ENCODE peak calls at places on chromosomes 7 and 10, in six cellular contexts. One of them, this sample, is unnamed.
A peak's percentile ranks its signal among the peaks of the same experiment; 100 is the strongest.

GRCh38 chr7:138258194-138258554 is 181.9 kb downstream of the AKR1D1 start:
- DNase-seq in A549: no peak
- DNase-seq in CD4-positive, alpha-beta memory T cell: no peak
- DNase-seq in pancreas: no peak
- DNase-seq in right atrium auricular region: no peak
- DNase-seq in transverse colon: no peak
- DNase-seq in this sample: no peak

GRCh38 chr7:25959168-25959734 is 192.7 kb upstream of the NFE2L3 start:
- DNase-seq in pancreas: no peak
- DNase-seq in A549: no peak
- DNase-seq in transverse colon: no peak
- DNase-seq in right atrium auricular region: no peak
- DNase-seq in CD4-positive, alpha-beta memory T cell: no peak
- DNase-seq in this sample: no peak

GRCh38 chr10:61897671-61898434 is 3.6 kb upstream of the ARID5B start:
- DNase-seq in CD4-positive, alpha-beta memory T cell: no peak
- DNase-seq in pancreas: peak; percentile 33
- DNase-seq in A549: peak; percentile 21
- DNase-seq in transverse colon: peak; percentile 54
- DNase-seq in right atrium auricular region: peak; percentile 80
- DNase-seq in this sample: peak; percentile 65

GRCh38 chr7:107661081-107661864 is 645 bp downstream of the SLC26A4 start:
- DNase-seq in A549: peak; percentile 60
- DNase-seq in right atrium auricular region: no peak
- DNase-seq in transverse colon: peak; percentile 52
- DNase-seq in CD4-positive, alpha-beta memory T cell: no peak
- DNase-seq in pancreas: peak; percentile 68
- DNase-seq in this sample: peak; percentile 70

GRCh38 chr10:102678842-102679289 is 34.6 kb downstream of the TRIM8 start:
- DNase-seq in A549: peak; percentile 50
- DNase-seq in pancreas: peak; percentile 78
- DNase-seq in right atrium auricular region: no peak
- DNase-seq in CD4-positive, alpha-beta memory T cell: no peak
- DNase-seq in transverse colon: peak; percentile 71
- DNase-seq in this sample: peak; percentile 75

GRCh38 chr10:68239069-68239468 is 7.2 kb upstream of the ATOH7 start:
- DNase-seq in right atrium auricular region: no peak
- DNase-seq in CD4-positive, alpha-beta memory T cell: no peak
- DNase-seq in A549: no peak
- DNase-seq in transverse colon: no peak
- DNase-seq in pancreas: no peak
- DNase-seq in this sample: no peak

GRCh38 chr10:124906551-124907001 is 35.3 kb upstream of the ZRANB1 start:
- DNase-seq in transverse colon: no peak
- DNase-seq in right atrium auricular region: no peak
- DNase-seq in pancreas: no peak
- DNase-seq in A549: no peak
- DNase-seq in CD4-positive, alpha-beta memory T cell: no peak
- DNase-seq in this sample: no peak

GRCh38 chr7:44368885-44369284 is 43.5 kb upstream of the CAMK2B start:
- DNase-seq in CD4-positive, alpha-beta memory T cell: no peak
- DNase-seq in pancreas: no peak
- DNase-seq in right atrium auricular region: no peak
- DNase-seq in transverse colon: no peak
- DNase-seq in A549: no peak
- DNase-seq in this sample: no peak

GRCh38 chr7:24889611-24890010 is 90.4 kb downstream of the OSBPL3 start:
- DNase-seq in right atrium auricular region: no peak
- DNase-seq in CD4-positive, alpha-beta memory T cell: no peak
- DNase-seq in transverse colon: no peak
- DNase-seq in pancreas: no peak
- DNase-seq in A549: no peak
- DNase-seq in this sample: no peak

GRCh38 chr7:44706788-44707557 is 41.7 kb upstream of the ZMIZ2 start:
- DNase-seq in A549: no peak
- DNase-seq in CD4-positive, alpha-beta memory T cell: no peak
- DNase-seq in pancreas: no peak
- DNase-seq in transverse colon: no peak
- DNase-seq in right atrium auricular region: no peak
- DNase-seq in this sample: peak; percentile 83

GRCh38 chr10:127195571-127196226 is 692 bp downstream of the INSYN2A start:
- DNase-seq in CD4-positive, alpha-beta memory T cell: no peak
- DNase-seq in right atrium auricular region: no peak
- DNase-seq in transverse colon: no peak
- DNase-seq in A549: peak; percentile 22
- DNase-seq in pancreas: peak; percentile 24
- DNase-seq in this sample: peak; percentile 7

GRCh38 chr10:87038786-87039185 is 18.7 kb downstream of the FAM25A start:
- DNase-seq in pancreas: no peak
- DNase-seq in A549: no peak
- DNase-seq in CD4-positive, alpha-beta memory T cell: no peak
- DNase-seq in right atrium auricular region: no peak
- DNase-seq in transverse colon: peak; percentile 37
- DNase-seq in this sample: no peak

GRCh38 chr10:89342219-89342966 is 14.6 kb downstream of the IFIT3 start:
- DNase-seq in CD4-positive, alpha-beta memory T cell: no peak
- DNase-seq in pancreas: no peak
- DNase-seq in A549: peak; percentile 81
- DNase-seq in transverse colon: no peak
- DNase-seq in right atrium auricular region: peak; percentile 81
- DNase-seq in this sample: peak; percentile 25

GRCh38 chr10:132960071-132960472 is 17.7 kb upstream of the CFAP46 start:
- DNase-seq in transverse colon: no peak
- DNase-seq in A549: no peak
- DNase-seq in right atrium auricular region: no peak
- DNase-seq in CD4-positive, alpha-beta memory T cell: no peak
- DNase-seq in pancreas: no peak
- DNase-seq in this sample: no peak

GRCh38 chr7:16695621-16696237 is 49.7 kb downstream of the BZW2 start:
- DNase-seq in CD4-positive, alpha-beta memory T cell: no peak
- DNase-seq in A549: peak; percentile 80
- DNase-seq in pancreas: no peak
- DNase-seq in transverse colon: peak; percentile 14
- DNase-seq in right atrium auricular region: no peak
- DNase-seq in this sample: peak; percentile 28

GRCh38 chr7:26361637-26362036 is 70.0 kb downstream of the SNX10 start:
- DNase-seq in CD4-positive, alpha-beta memory T cell: no peak
- DNase-seq in A549: no peak
- DNase-seq in transverse colon: no peak
- DNase-seq in pancreas: no peak
- DNase-seq in right atrium auricular region: no peak
- DNase-seq in this sample: no peak

GRCh38 chr10:63364918-63365317 is 100.9 kb downstream of the JMJD1C start:
- DNase-seq in transverse colon: no peak
- DNase-seq in CD4-positive, alpha-beta memory T cell: no peak
- DNase-seq in pancreas: no peak
- DNase-seq in right atrium auricular region: no peak
- DNase-seq in A549: no peak
- DNase-seq in this sample: no peak

GRCh38 chr7:84137812-84138211 is 56.8 kb downstream of the SEMA3A start:
- DNase-seq in pancreas: no peak
- DNase-seq in transverse colon: no peak
- DNase-seq in CD4-positive, alpha-beta memory T cell: no peak
- DNase-seq in A549: no peak
- DNase-seq in right atrium auricular region: no peak
- DNase-seq in this sample: no peak

GRCh38 chr7:157676001-157676400 is 339.2 kb downstream of the DNAJB6 start:
- DNase-seq in A549: no peak
- DNase-seq in CD4-positive, alpha-beta memory T cell: no peak
- DNase-seq in right atrium auricular region: no peak
- DNase-seq in pancreas: no peak
- DNase-seq in transverse colon: no peak
- DNase-seq in this sample: no peak

GRCh38 chr10:24128066-24128751 is 80.7 kb upstream of the KIAA1217 start:
- DNase-seq in right atrium auricular region: no peak
- DNase-seq in CD4-positive, alpha-beta memory T cell: no peak
- DNase-seq in transverse colon: no peak
- DNase-seq in pancreas: no peak
- DNase-seq in A549: no peak
- DNase-seq in this sample: peak; percentile 47

GRCh38 chr10:68550747-68551411 is 9.3 kb upstream of the TET1 start:
- DNase-seq in right atrium auricular region: no peak
- DNase-seq in A549: peak; percentile 86
- DNase-seq in CD4-positive, alpha-beta memory T cell: peak; percentile 45
- DNase-seq in transverse colon: peak; percentile 60
- DNase-seq in pancreas: no peak
- DNase-seq in this sample: peak; percentile 58

GRCh38 chr7:55130554-55131198 is 111.9 kb downstream of the EGFR start:
- DNase-seq in pancreas: no peak
- DNase-seq in right atrium auricular region: no peak
- DNase-seq in A549: no peak
- DNase-seq in transverse colon: peak; percentile 37
- DNase-seq in CD4-positive, alpha-beta memory T cell: no peak
- DNase-seq in this sample: peak; percentile 29

GRCh38 chr7:140017543-140017942 is 45.2 kb downstream of the PARP12 start:
- DNase-seq in right atrium auricular region: no peak
- DNase-seq in CD4-positive, alpha-beta memory T cell: no peak
- DNase-seq in A549: no peak
- DNase-seq in transverse colon: no peak
- DNase-seq in pancreas: no peak
- DNase-seq in this sample: no peak

GRCh38 chr10:17233534-17233933 is 5.5 kb downstream of the VIM start:
- DNase-seq in right atrium auricular region: peak; percentile 76
- DNase-seq in pancreas: peak; percentile 46
- DNase-seq in CD4-positive, alpha-beta memory T cell: no peak
- DNase-seq in transverse colon: peak; percentile 44
- DNase-seq in A549: no peak
- DNase-seq in this sample: peak; percentile 9
- H3K4me1 ChIP-seq in right atrium auricular region: no peaks in the 10 kb centered on the region
- H3K4me1 ChIP-seq in pancreas: peaks cover 21% of the 10 kb centered on the region
- H3K4me1 ChIP-seq in CD4-positive, alpha-beta memory T cell: peaks cover 49% of the 10 kb centered on the region
- H3K4me1 ChIP-seq in transverse colon: peaks cover 6% of the 10 kb centered on the region
- H3K4me1 ChIP-seq in A549: peaks cover 37% of the 10 kb centered on the region
- H3K4me1 ChIP-seq in this sample: peaks cover 46% of the 10 kb centered on the region

DNA sequence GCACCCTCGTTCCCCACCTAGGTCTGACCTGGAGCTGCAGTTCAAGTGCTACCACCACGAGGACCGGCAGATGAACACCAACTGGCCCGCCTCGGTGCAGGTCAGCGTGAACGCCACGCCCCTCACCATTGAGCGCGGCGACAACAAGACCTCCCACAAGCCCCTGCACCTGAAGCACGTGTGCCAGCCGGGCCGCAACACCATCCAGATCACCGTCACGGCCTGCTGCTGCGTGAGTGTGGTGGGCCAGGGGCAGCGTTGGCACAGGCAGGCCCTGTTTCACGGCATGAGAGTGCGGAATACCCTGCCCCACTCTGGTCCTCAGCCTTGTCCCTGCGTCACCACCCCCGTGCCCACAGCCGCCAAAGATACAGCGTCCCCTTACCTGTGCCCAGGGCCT is 46.6 kb upstream of the PPIF start:
- DNase-seq in A549: no peak
- DNase-seq in transverse colon: no peak
- DNase-seq in CD4-positive, alpha-beta memory T cell: no peak
- DNase-seq in right atrium auricular region: no peak
- DNase-seq in pancreas: no peak
- DNase-seq in this sample: no peak
- H3K4me1 ChIP-seq in A549: peaks cover 28% of the 10 kb centered on the region
- H3K4me1 ChIP-seq in transverse colon: no peaks in the 10 kb centered on the region
- H3K4me1 ChIP-seq in CD4-positive, alpha-beta memory T cell: no peaks in the 10 kb centered on the region
- H3K4me1 ChIP-seq in right atrium auricular region: no peaks in the 10 kb centered on the region
- H3K4me1 ChIP-seq in pancreas: no peaks in the 10 kb centered on the region
- H3K4me1 ChIP-seq in this sample: no peaks in the 10 kb centered on the region

GRCh38 chr10:14606633-14607032 is 168.1 kb downstream of the FAM107B start:
- DNase-seq in CD4-positive, alpha-beta memory T cell: no peak
- DNase-seq in A549: no peak
- DNase-seq in right atrium auricular region: no peak
- DNase-seq in pancreas: no peak
- DNase-seq in transverse colon: no peak
- DNase-seq in this sample: no peak

GRCh38 chr10:14603539-14604102 is 171.1 kb downstream of the FAM107B start:
- DNase-seq in CD4-positive, alpha-beta memory T cell: no peak
- DNase-seq in transverse colon: no peak
- DNase-seq in pancreas: peak; percentile 44
- DNase-seq in right atrium auricular region: no peak
- DNase-seq in A549: no peak
- DNase-seq in this sample: peak; percentile 18

GRCh38 chr10:14604181-14605142 is 170.2 kb downstream of the FAM107B start:
- DNase-seq in pancreas: peak; percentile 89
- DNase-seq in right atrium auricular region: peak; percentile 73
- DNase-seq in A549: peak; percentile 69
- DNase-seq in transverse colon: peak; percentile 86
- DNase-seq in CD4-positive, alpha-beta memory T cell: peak; percentile 70
- DNase-seq in this sample: peak; percentile 77

GRCh38 chr10:14602807-14603538 is 171.7 kb downstream of the FAM107B start:
- DNase-seq in pancreas: no peak
- DNase-seq in A549: no peak
- DNase-seq in CD4-positive, alpha-beta memory T cell: no peak
- DNase-seq in right atrium auricular region: no peak
- DNase-seq in transverse colon: no peak
- DNase-seq in this sample: no peak

DNA sequence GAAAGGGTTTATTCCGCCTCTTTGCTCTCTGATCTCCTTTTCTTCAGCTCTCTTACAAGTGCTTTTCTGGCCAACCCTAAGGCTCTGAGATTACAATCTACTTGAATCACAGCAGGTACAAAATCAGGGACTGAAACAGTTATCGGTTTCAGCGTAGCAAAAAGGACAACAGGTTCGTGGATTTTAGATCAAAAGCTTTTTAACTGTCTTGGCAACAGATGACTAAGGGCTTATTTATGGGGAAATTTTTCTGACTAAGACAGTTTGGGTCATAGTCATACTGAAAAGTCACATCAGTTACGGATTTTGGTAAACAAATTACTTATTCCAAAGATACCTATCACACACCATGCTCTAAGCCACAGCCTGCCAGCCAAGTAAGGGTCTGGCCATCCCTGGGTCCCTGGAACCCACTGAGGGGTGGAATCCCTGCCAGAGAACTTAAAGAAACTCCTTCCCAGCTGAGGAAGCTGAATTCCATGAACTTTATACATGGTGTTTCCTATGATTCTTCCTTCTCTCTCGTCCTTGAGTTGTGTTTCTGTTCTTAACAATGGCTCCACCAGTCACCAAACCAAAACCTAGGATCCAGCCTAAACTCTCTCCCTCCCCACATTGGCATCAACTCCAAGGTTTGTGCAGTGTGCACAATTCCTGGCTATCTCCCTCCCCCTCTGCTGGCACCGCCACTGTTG is 169.3 kb downstream of the FAM107B start:
- DNase-seq in A549: peak; percentile 75
- DNase-seq in right atrium auricular region: no peak
- DNase-seq in pancreas: no peak
- DNase-seq in CD4-positive, alpha-beta memory T cell: peak; percentile 61
- DNase-seq in transverse colon: no peak
- DNase-seq in this sample: no peak
- H3K4me1 ChIP-seq in A549: peaks cover 36% of the 10 kb centered on the region
- H3K4me1 ChIP-seq in right atrium auricular region: no peaks in the 10 kb centered on the region
- H3K4me1 ChIP-seq in pancreas: peaks cover 42% of the 10 kb centered on the region
- H3K4me1 ChIP-seq in CD4-positive, alpha-beta memory T cell: peaks cover 34% of the 10 kb centered on the region
- H3K4me1 ChIP-seq in transverse colon: peaks cover 6% of the 10 kb centered on the region
- H3K4me1 ChIP-seq in this sample: no peaks in the 10 kb centered on the region

DNA sequence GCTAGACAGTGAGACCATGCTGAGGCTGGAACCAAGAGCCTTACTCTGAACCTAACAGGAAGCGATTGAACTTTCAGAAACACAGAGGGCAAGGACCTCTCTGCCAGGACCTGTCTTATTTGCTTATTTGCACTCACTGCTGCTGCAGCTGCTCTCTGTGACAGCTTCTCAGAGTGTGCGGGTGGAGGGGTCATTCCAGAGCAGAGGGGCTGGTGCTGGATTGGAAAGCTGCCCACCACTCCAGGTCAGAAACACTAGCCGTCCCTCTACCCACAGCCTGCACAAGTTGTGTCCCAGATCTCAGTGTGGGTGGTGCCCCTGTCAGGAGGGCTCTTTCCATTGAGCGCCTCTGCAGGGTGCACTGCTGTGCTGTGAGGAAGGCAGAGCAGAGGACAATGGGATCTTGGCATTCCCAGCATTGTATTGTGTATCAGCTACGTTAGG is 126.2 kb downstream of the CCNY start:
- DNase-seq in pancreas: no peak
- DNase-seq in right atrium auricular region: no peak
- DNase-seq in A549: no peak
- DNase-seq in CD4-positive, alpha-beta memory T cell: no peak
- DNase-seq in transverse colon: no peak
- DNase-seq in this sample: no peak
- H3K4me1 ChIP-seq in pancreas: peaks cover 9% of the 10 kb centered on the region
- H3K4me1 ChIP-seq in right atrium auricular region: no peaks in the 10 kb centered on the region
- H3K4me1 ChIP-seq in A549: peaks cover 12% of the 10 kb centered on the region
- H3K4me1 ChIP-seq in CD4-positive, alpha-beta memory T cell: peaks cover 91% of the 10 kb centered on the region
- H3K4me1 ChIP-seq in transverse colon: peaks cover 36% of the 10 kb centered on the region
- H3K4me1 ChIP-seq in this sample: peaks cover 4% of the 10 kb centered on the region

This sample was measured in thyroid gland.